ENCODE peak calls at places on chromosomes 4 and X, in nine cellular contexts. H, V, D, O, A, Q, C, K and P are unnamed samples.

GRCh38 chr4:139582044-139582443 is 26.0 kb upstream of the SETD7 start:
- DNase-seq in D (no peak), Q (no peak), C (no peak), K (no peak), V (no peak), O (no peak), A (no peak), H (no peak), P (no peak)

GRCh38 chr4:155660436-155660835 is 6.2 kb upstream of the GUCY1A1 start:
- DNase-seq in A (no peak), C (no peak), D (no peak), O (no peak), K (no peak), V (no peak), Q (no peak), H (no peak), P (no peak)

GRCh38 chr4:75180790-75181776 is 248.2 kb downstream of the PARM1 start:
- DNase-seq in H (no peak), V (no peak), C (no peak), Q (no peak), O (no peak), A (no peak), K (no peak), D (no peak), P (no peak)

GRCh38 chr4:39718366-39719323 is 20.7 kb downstream of the UBE2K start:
- DNase-seq in V (no peak), O (no peak), A (no peak), Q (no peak), C (no peak), H (no peak), D (no peak), K (no peak), P (no peak)

GRCh38 chrX:153778684-153779101 is 2.1 kb upstream of the SRPK3 start:
- DNase-seq in Q (no peak), D (no peak), A (no peak), C (no peak), O (no peak), K (no peak), H (no peak), V (no peak), P (no peak)

GRCh38 chr4:6343950-6344408 is 74.3 kb downstream of the WFS1 start:
- DNase-seq in O (no peak), H (no peak), C (no peak), V (no peak), D (no peak), A (peak), K (peak), Q (no peak), P (no peak)

GRCh38 chrX:723781-724180 is 93.2 kb downstream of the SHOX start:
- DNase-seq in D (no peak), O (no peak), Q (peak), A (no peak), K (no peak), V (no peak), H (no peak), C (no peak), P (no peak)

GRCh38 chrX:155132110-155132509 is 60.8 kb downstream of the BRCC3 start:
- DNase-seq in K (no peak), A (no peak), H (no peak), V (no peak), Q (no peak), O (no peak), D (no peak), C (no peak), P (no peak)

GRCh38 chr4:84220990-84221389 is 278.1 kb downstream of the NKX6-1 start:
- DNase-seq in D (no peak), K (no peak), V (no peak), C (no peak), A (no peak), O (no peak), Q (no peak), H (no peak), P (no peak)

GRCh38 chr4:74997942-74998341 is 65.0 kb downstream of the PARM1 start:
- DNase-seq in O (no peak), Q (no peak), V (no peak), K (no peak), A (no peak), H (no peak), C (no peak), D (no peak), P (no peak)

GRCh38 chr4:7428261-7429068 is 6.3 kb downstream of the PSAPL1 start:
- DNase-seq in D (no peak), V (peak), Q (peak), C (no peak), A (peak), O (no peak), H (peak), K (no peak), P (peak)

GRCh38 chrX:134679226-134679625 is 21.0 kb upstream of the PLAC1 start:
- DNase-seq in A (no peak), C (no peak), D (no peak), K (no peak), Q (no peak), O (peak), H (no peak), V (no peak), P (no peak)

GRCh38 chr4:161457311-161457710 is 706.5 kb downstream of the FSTL5 start:
- DNase-seq in A (no peak), C (no peak), D (no peak), Q (no peak), O (no peak), V (no peak), K (no peak), H (no peak), P (no peak)

GRCh38 chrX:12007881-12008280 is 130.4 kb upstream of the FRMPD4 start:
- DNase-seq in D (no peak), A (no peak), C (no peak), V (no peak), Q (no peak), O (no peak), K (peak), H (no peak), P (no peak)

GRCh38 chrX:71978164-71978563 is 67.5 kb downstream of the NHSL2 start:
- DNase-seq in K (no peak), H (no peak), A (no peak), Q (no peak), O (no peak), D (no peak), V (no peak), C (no peak), P (no peak)

GRCh38 chr4:150874386-150875226 is 140.5 kb downstream of the LRBA start:
- DNase-seq in D (no peak), K (no peak), H (no peak), V (no peak), A (no peak), C (no peak), Q (no peak), O (no peak), P (peak)

GRCh38 chr4:183596056-183596757 is 62.8 kb downstream of the RWDD4 start:
- DNase-seq in C (no peak), O (no peak), H (no peak), Q (no peak), A (no peak), D (no peak), V (no peak), K (no peak), P (no peak)

GRCh38 chrX:108516184-108516583 is 76.5 kb downstream of the COL4A5 start:
- DNase-seq in Q (no peak), A (no peak), O (no peak), C (no peak), K (no peak), D (no peak), V (no peak), H (no peak), P (no peak)

GRCh38 chr4:125546272-125546671 is 231.5 kb downstream of the FAT4 start:
- DNase-seq in H (no peak), V (no peak), C (no peak), K (no peak), A (no peak), O (no peak), Q (no peak), D (no peak), P (no peak)

GRCh38 chr4:36189511-36190226 is 54.6 kb downstream of the ARAP2 start:
- DNase-seq in Q (no peak), D (no peak), A (no peak), H (no peak), C (no peak), K (no peak), O (no peak), V (no peak), P (no peak)

GRCh38 chr4:62402088-62402806 is 1202.1 kb downstream of the ADGRL3 start:
- DNase-seq in D (no peak), A (no peak), C (no peak), Q (no peak), H (no peak), V (no peak), K (no peak), O (no peak), P (no peak)

GRCh38 chrX:22534643-22535042 is 261.9 kb downstream of the CBLL2 start:
- DNase-seq in O (peak), D (peak), K (no peak), A (no peak), C (no peak), V (no peak), Q (no peak), H (no peak), P (no peak)

GRCh38 chrX:53383376-53384087 is 38.9 kb downstream of the SMC1A start:
- DNase-seq in O (no peak), D (no peak), A (no peak), C (no peak), Q (no peak), H (no peak), K (no peak), V (no peak), P (no peak)

GRCh38 chrX:122546269-122546668 is 637.8 kb upstream of the GRIA3 start:
- DNase-seq in A (no peak), C (no peak), H (no peak), Q (no peak), O (no peak), D (no peak), V (no peak), K (no peak), P (no peak)
- TF ChIP-seq POLR2A in A (no peak), C (no peak), H (no peak), Q (no peak), O (no peak), D (no peak), V (no peak), K (no peak), P (no peak)

DNA sequence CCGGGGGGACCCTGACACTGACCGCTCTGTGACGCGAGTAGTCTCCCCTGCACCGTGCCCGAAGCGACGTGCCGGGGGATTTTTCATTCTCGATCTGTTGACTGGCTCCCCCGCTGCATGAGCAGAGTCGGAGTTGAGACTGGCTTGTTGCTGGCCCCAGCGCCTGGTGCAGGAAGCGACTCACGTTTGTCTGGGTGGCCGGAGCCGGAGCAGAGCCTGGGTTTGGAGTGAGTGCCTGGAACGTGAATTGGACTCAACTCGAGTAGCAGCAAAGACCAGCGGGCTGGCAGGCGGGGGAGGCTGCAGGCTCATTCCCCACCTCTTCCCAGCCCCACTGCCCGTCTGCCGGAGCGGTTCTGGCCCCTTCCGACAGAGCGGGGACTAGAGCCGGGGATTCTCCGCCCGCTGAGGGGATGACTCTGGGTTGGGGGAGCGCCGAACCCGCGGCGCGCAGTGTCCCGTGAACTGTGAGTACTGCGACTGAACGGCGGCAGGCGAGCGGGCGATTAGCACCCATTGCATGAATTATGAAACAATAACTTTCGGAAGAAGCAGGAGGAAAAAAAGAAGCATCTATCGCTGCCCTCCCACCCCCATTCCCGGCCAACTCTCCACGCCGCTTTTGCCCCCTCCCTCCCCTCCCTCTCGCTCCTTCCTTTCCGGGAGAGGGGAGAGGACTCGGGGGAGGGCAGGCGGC is 635 bp downstream of the PCDH7 start:
- DNase-seq in K (no peak), A (no peak), V (no peak), H (peak), O (peak), D (no peak), C (no peak), Q (peak), P (peak)
- TF ChIP-seq POLR2A in K (no peak), A (no peak), V (no peak), H (no peak), O (no peak), D (no peak), C (no peak), Q (no peak), P (no peak)

GRCh38 chr4:48340905-48341775 is at the start of gene SLAIN2:
- DNase-seq in A (peak), V (peak), H (peak), O (peak), Q (peak), D (peak), C (peak), K (peak), P (peak)

GRCh38 chr4:48343531-48343930 is 2.2 kb downstream of the SLAIN2 start:
- DNase-seq in K (no peak), Q (no peak), A (no peak), O (no peak), C (no peak), D (no peak), H (no peak), V (no peak), P (no peak)

GRCh38 chr4:48343035-48343434 is 1.7 kb downstream of the SLAIN2 start:
- DNase-seq in O (no peak), C (no peak), A (no peak), V (no peak), K (no peak), Q (no peak), D (no peak), H (no peak), P (no peak)

GRCh38 chr4:48342559-48342878 is 1.2 kb downstream of the SLAIN2 start:
- DNase-seq in D (no peak), H (no peak), V (no peak), A (no peak), Q (no peak), K (no peak), C (no peak), O (no peak), P (no peak)

GRCh38 chr4:48341776-48342558 is 638 bp downstream of the SLAIN2 start:
- DNase-seq in Q (peak), K (no peak), A (peak), D (no peak), V (peak), H (peak), O (peak), C (peak), P (peak)
- TF ChIP-seq POLR2A in Q (no peak), K (no peak), A (no peak), D (no peak), V (no peak), H (no peak), O (no peak), C (no peak), P (no peak)

DNA sequence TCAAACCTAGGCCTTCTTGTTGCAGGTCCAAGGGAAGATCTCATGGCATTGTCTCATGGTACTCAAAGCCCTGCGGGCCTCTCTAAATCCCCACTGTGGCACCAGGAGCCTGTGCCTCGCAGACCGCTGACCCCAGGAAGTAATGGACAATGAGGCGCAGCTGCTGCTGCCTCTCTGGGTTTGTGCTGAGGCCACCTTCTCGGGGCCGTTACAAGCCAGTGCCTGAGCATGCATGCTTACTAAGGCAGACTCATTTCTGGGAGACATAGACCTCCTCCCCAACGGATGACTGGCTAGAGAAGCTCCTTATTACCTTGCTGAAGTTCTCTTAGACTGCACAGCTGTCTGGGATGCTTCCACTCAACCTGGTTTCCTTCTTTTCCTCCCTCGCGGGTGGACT is 1.3 kb downstream of the BDH2 start:
- DNase-seq in O (no peak), H (no peak), K (no peak), Q (no peak), V (no peak), A (no peak), D (no peak), C (no peak), P (no peak)
- TF ChIP-seq POLR2A in O (no peak), H (no peak), K (no peak), Q (no peak), V (no peak), A (no peak), D (no peak), C (no peak), P (no peak)

DNA sequence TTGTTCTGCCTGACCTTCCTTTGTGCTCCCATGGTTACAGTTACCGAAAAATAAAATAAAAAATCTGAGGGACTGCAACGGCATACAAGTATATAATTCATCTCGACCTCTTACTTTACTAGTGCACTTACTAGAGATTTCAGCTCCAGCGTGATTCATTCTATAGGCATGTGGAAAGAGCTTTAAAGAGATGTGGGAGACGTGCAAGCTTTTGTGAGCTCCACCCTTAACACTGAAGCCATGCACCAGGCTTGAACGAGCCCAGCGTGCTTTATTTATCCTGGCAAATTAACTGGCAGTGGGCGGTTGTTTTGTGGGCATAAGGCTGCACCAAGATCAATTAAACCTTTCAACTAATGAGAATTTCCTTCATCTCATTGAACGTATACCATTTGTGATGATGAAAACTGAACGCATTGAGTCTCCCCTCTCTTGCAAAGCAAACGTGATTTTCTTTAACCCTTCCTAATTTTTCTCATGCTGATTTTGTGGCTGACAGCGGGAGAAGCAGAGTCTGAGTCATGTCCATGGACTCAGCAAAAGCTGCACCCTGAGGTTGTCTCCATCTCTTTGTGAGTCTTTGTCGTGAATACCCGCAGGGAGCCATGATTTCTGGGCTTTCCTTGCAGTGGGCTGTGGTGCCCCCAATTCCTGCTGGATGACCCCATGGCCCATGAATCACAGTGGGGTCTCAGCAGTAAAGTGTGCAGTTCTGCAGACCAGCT is 60.1 kb downstream of the MXRA5 start:
- DNase-seq in A (no peak), H (no peak), O (no peak), V (no peak), C (no peak), D (no peak), Q (no peak), K (peak), P (no peak)
- TF ChIP-seq POLR2A in A (no peak), H (no peak), O (no peak), V (no peak), C (no peak), D (no peak), Q (no peak), K (no peak), P (no peak)

GRCh38 chr4:73704314-73705055 is 35.9 kb upstream of the CXCL8 start:
- DNase-seq in H (no peak), V (no peak), D (peak), Q (peak), A (peak), O (peak), C (no peak), K (peak), P (peak)
- TF ChIP-seq POLR2A in H (no peak), V (no peak), D (no peak), Q (no peak), A (no peak), O (no peak), C (no peak), K (no peak), P (no peak)

GRCh38 chrX:46713672-46714487 is 45.0 kb downstream of the SLC9A7 start:
- DNase-seq in V (no peak), H (no peak), D (no peak), K (no peak), C (no peak), A (no peak), Q (no peak), O (no peak), P (no peak)
- TF ChIP-seq POLR2A in V (no peak), H (no peak), D (no peak), K (no peak), C (no peak), A (no peak), Q (no peak), O (no peak), P (no peak)